ENCODE peak calls at places on chromosomes 11 and 22, in nine cellular contexts. G is coronary artery, I is RWPE2, P is endothelial cell, X is fibroblast of mammary gland, B is ovary, Q is BJ, J is neural progenitor cell, T is IMR-90. E is an unnamed sample.

GRCh38 chr22:23305321-23305910 is 125.1 kb downstream of the BCR start:
- DNase-seq in Q (no peak), J (no peak), T (peak; percentile 80), P (no peak), G (peak; percentile 83), X (peak; percentile 66), B (peak; percentile 50), I (peak; percentile 28), E (peak; percentile 83)

GRCh38 chr11:65112226-65112550 is 516 bp downstream of the TM7SF2 start:
- DNase-seq in B (no peak), J (peak; percentile 65), T (no peak), Q (no peak), P (no peak), X (no peak), I (no peak), G (no peak), E (no peak)

GRCh38 chr22:45608763-45609180 is 62.9 kb upstream of the ATXN10 start:
- DNase-seq in G (no peak), X (peak; percentile 79), T (peak; percentile 86), P (no peak), I (no peak), J (no peak), Q (no peak), B (no peak), E (peak; percentile 81)

GRCh38 chr11:2580444-2581050 is 119.2 kb downstream of the KCNQ1OT1 start:
- DNase-seq in B (peak; percentile 15), T (no peak), X (no peak), G (peak; percentile 63), P (no peak), J (no peak), I (peak; percentile 43), Q (no peak), E (no peak)

GRCh38 chr11:72735495-72736027 is 16.6 kb downstream of the ARAP1 start:
- DNase-seq in P (peak; percentile 24), X (peak; percentile 80), Q (no peak), B (no peak), J (no peak), I (no peak), G (no peak), T (peak; percentile 84), E (peak; percentile 44)

GRCh38 chr11:1772270-1773130 is 8.8 kb upstream of the CTSD start:
- DNase-seq in J (peak; percentile 79), I (peak; percentile 91), B (peak; percentile 49), Q (peak; percentile 72), P (no peak), X (peak; percentile 93), T (peak; percentile 91), G (peak; percentile 81), E (peak; percentile 96)

GRCh38 chr22:28562324-28562723 is 117.3 kb downstream of the TTC28 start:
- DNase-seq in B (no peak), X (no peak), Q (no peak), J (no peak), P (no peak), I (no peak), T (no peak), G (no peak), E (no peak)

GRCh38 chr22:27896251-27896650 is 22.8 kb downstream of the PITPNB start:
- DNase-seq in I (no peak), T (no peak), G (no peak), J (no peak), P (no peak), B (no peak), Q (no peak), X (no peak), E (no peak)

GRCh38 chr11:103091024-103091423 is 936 bp downstream of the DCUN1D5 start:
- DNase-seq in T (peak; percentile 4), P (peak; percentile 5), I (no peak), Q (no peak), X (no peak), G (no peak), J (peak; percentile 16), B (no peak), E (peak; percentile 23)

GRCh38 chr11:64086263-64086938 is 50.7 kb downstream of the FLRT1 start:
- DNase-seq in B (peak; percentile 55), P (no peak), T (peak; percentile 14), J (no peak), G (no peak), Q (peak; percentile 2), I (no peak), X (peak; percentile 54), E (no peak)

GRCh38 chr11:130315354-130315970 is 745 bp upstream of the ZBTB44 start:
- DNase-seq in T (no peak), B (peak; percentile 24), P (peak; percentile 31), Q (no peak), I (no peak), J (peak; percentile 34), X (no peak), G (peak; percentile 73), E (no peak)

GRCh38 chr11:44507491-44507890 is 58.0 kb upstream of the CD82 start:
- DNase-seq in I (no peak), P (no peak), G (no peak), X (no peak), B (no peak), Q (no peak), J (no peak), T (no peak), E (no peak)

GRCh38 chr11:66593303-66593635 is 284 bp downstream of the CCS start:
- DNase-seq in I (no peak), T (no peak), X (no peak), B (peak; percentile 30), J (no peak), Q (no peak), P (no peak), G (no peak), E (no peak)

GRCh38 chr11:112555491-112556364 is 295.1 kb upstream of the PLET1 start:
- DNase-seq in P (peak; percentile 89), Q (no peak), J (peak; percentile 75), I (no peak), X (peak; percentile 28), B (peak; percentile 46), T (peak; percentile 35), G (no peak), E (peak; percentile 8)

GRCh38 chr11:11407738-11408084 is 54.7 kb upstream of the CSNK2A3 start:
- DNase-seq in T (no peak), B (no peak), G (no peak), X (no peak), P (no peak), Q (no peak), J (no peak), I (no peak), E (no peak)
- TF ChIP-seq CTCF in T (no peak), B (no peak), G (no peak), X (no peak), P (no peak), Q (no peak), J (no peak), I (no peak), E (no peak)

GRCh38 chr22:50303848-50304527 is 3.5 kb downstream of the PLXNB2 start:
- DNase-seq in X (peak; percentile 19), I (no peak), G (no peak), T (no peak), B (no peak), J (peak; percentile 33), P (no peak), Q (no peak), E (no peak)
- TF ChIP-seq CTCF in X (no peak), I (no peak), G (no peak), T (no peak), B (no peak), J (no peak), P (no peak), Q (peak; percentile 15), E (no peak)

GRCh38 chr22:35230839-35231584 is 26.3 kb upstream of the HMGXB4 start:
- DNase-seq in J (no peak), G (no peak), B (no peak), T (no peak), P (no peak), X (no peak), I (no peak), Q (no peak), E (no peak)

GRCh38 chr22:35227248-35227647 is 30.0 kb upstream of the HMGXB4 start:
- DNase-seq in Q (no peak), B (no peak), T (no peak), P (no peak), I (no peak), G (no peak), X (no peak), J (no peak), E (no peak)

GRCh38 chr22:35229865-35230264 is 27.4 kb upstream of the HMGXB4 start:
- DNase-seq in J (no peak), I (no peak), X (no peak), Q (no peak), T (no peak), P (no peak), B (no peak), G (no peak), E (no peak)

GRCh38 chr22:35230417-35230816 is 26.9 kb upstream of the HMGXB4 start:
- DNase-seq in Q (no peak), X (no peak), J (no peak), T (no peak), B (no peak), G (no peak), I (no peak), P (no peak), E (no peak)

DNA sequence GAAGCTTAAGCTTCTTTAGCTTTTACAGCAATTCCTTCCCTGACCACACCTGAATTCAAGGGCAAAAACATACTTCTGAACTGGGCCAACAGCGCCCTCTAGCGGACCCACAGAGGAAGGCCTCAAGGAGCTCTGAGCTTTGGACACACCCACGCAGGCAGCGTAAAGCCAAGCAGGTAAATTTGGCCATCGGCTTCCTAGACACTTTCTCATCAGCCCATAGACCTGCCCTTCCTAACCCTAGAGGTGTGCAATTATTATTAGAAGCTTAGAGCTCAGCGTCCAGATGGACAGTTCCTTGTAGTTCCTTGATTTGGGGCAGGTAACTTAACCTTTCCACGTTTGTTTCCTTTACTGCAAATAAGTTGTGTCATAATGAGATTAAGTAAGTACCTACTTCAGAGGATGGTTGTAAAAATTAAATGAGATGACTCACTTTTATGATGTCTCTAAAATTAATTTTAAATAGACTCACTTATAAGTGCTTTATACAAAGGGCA is 25.7 kb upstream of the HMGXB4 start:
- DNase-seq in B (peak; percentile 63), Q (no peak), T (peak; percentile 55), G (no peak), P (peak; percentile 78), I (peak; percentile 69), J (peak; percentile 83), X (peak; percentile 68), E (peak; percentile 65)
- TF ChIP-seq CTCF in B (no peak), Q (peak; percentile 95), T (peak; percentile 75), G (no peak), P (peak; percentile 96), I (peak; percentile 88), J (peak; percentile 99), X (peak; percentile 98), E (peak; percentile 98)

DNA sequence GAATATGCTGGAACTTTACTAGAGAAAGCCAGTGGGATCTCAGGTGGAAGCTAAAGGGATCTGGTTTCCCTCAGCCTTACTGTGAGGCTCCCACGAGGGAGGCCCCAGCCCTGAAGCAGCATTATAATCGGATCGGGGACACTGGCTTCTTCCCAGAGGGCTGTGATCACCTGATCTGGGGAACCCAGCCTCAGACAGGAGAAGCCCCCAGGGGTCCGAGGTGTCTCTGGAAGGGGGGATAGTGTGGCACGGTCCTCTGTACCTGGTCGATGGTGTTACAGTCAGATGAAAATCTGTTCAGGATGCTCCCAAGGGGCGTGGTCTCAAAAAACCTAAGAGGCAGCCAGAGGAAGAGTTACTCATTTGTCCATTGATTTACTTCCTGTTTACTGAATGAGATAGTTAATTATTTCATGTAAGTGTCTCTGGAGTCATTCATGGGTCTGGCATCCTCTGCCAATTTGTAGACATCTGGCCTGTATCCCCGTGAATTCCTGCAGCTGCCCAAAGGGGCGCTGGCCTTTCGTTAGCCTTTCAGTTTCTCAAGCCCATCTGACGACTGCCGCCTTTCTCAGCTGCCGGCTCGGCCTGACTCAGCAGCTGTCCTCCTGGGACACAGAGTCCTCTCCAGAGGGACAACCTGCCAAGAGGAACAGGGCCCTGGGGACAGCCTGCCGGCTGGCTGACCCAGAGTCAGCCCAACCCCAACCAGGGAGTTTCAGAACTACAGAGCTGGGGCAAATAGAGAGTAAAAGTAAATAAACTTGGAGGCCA is 17.0 kb upstream of the KCNJ11 start:
- DNase-seq in X (peak; percentile 54), I (no peak), B (no peak), J (peak; percentile 71), P (no peak), G (peak; percentile 90), Q (no peak), T (peak; percentile 7), E (peak; percentile 24)
- TF ChIP-seq CTCF in X (peak; percentile 9), I (no peak), B (no peak), J (peak; percentile 49), P (no peak), G (no peak), Q (peak; percentile 50), T (no peak), E (no peak)

E was measured in astrocyte of the spinal cord.